ENCODE peak calls at places on chromosomes 7 and 10, in eight cellular contexts. R, F, U, M, J, E, L and C are unnamed samples.

GRCh38 chr7:75054744-75055527 is 18.7 kb downstream of the RCC1L start:
- DNase-seq in J (peak), M (no peak), U (peak), L (peak), F (peak), R (peak), E (peak), C (no peak)

GRCh38 chr10:77479586-77479985 is 158.0 kb downstream of the KCNMA1 start:
- DNase-seq in U (no peak), F (no peak), J (no peak), M (no peak), E (no peak), R (no peak), L (peak), C (no peak)

GRCh38 chr7:157429001-157429679 is 92.3 kb downstream of the DNAJB6 start:
- DNase-seq in J (no peak), M (no peak), L (no peak), U (no peak), F (no peak), R (no peak), E (no peak), C (no peak)

GRCh38 chr7:72283309-72283708 is 128.8 kb downstream of the CALN1 start:
- DNase-seq in M (no peak), U (no peak), J (no peak), F (no peak), E (no peak), R (no peak), L (no peak), C (no peak)

GRCh38 chr10:23391817-23392216 is 47.1 kb upstream of the OTUD1 start:
- DNase-seq in F (no peak), E (no peak), R (no peak), M (no peak), J (no peak), L (no peak), U (no peak), C (no peak)

GRCh38 chr7:110090113-110090820 is 1000.7 kb upstream of the LRRN3 start:
- DNase-seq in J (peak), R (no peak), L (peak), M (peak), U (no peak), E (no peak), F (peak), C (peak)

GRCh38 chr7:12888727-12889126 is 201.3 kb downstream of the ARL4A start:
- DNase-seq in M (no peak), U (no peak), J (peak), F (peak), L (peak), R (no peak), E (no peak), C (no peak)

GRCh38 chr7:248732-249435 is 41.1 kb upstream of the FOXL3 start:
- DNase-seq in E (no peak), U (no peak), M (no peak), L (no peak), F (no peak), R (no peak), J (no peak), C (no peak)

GRCh38 chr7:137952406-137952805 is 49.5 kb downstream of the CREB3L2 start:
- DNase-seq in L (no peak), M (no peak), U (no peak), F (no peak), E (no peak), J (no peak), R (no peak), C (no peak)

GRCh38 chr7:1579481-1580421 is 9.9 kb upstream of the PSMG3 start:
- DNase-seq in F (peak), L (peak), J (peak), E (peak), R (peak), U (peak), M (peak), C (no peak)

GRCh38 chr10:16999665-17000451 is 129.8 kb downstream of the CUBN start:
- DNase-seq in E (peak), U (peak), F (peak), R (no peak), L (peak), J (peak), M (no peak), C (no peak)

GRCh38 chr10:73168486-73168844 is 546 bp downstream of the FAM149B1 start:
- DNase-seq in L (no peak), R (no peak), J (no peak), F (peak), E (no peak), M (no peak), U (no peak), C (no peak)

GRCh38 chr10:132446661-132447445 is 49.9 kb downstream of the PWWP2B start:
- DNase-seq in M (no peak), E (no peak), F (no peak), R (no peak), L (peak), U (peak), J (peak), C (peak)

GRCh38 chr7:44735403-44736165 is 13.1 kb upstream of the ZMIZ2 start:
- DNase-seq in R (no peak), J (peak), F (peak), L (peak), M (no peak), E (no peak), U (no peak), C (no peak)

GRCh38 chr10:91604462-91604935 is 28.4 kb downstream of the PPP1R3C start:
- DNase-seq in L (no peak), U (no peak), F (no peak), R (no peak), E (no peak), M (no peak), J (peak), C (no peak)

GRCh38 chr10:8048281-8049008 is 6.0 kb upstream of the GATA3 start:
- DNase-seq in E (no peak), R (no peak), U (no peak), L (no peak), M (peak), J (no peak), F (no peak), C (no peak)

GRCh38 chr10:30437039-30437781 is 3.2 kb downstream of the MAP3K8 start:
- DNase-seq in M (no peak), J (peak), R (no peak), L (peak), F (peak), E (no peak), U (no peak), C (no peak)

GRCh38 chr7:130902755-130903357 is 168.8 kb upstream of the KLF14 start:
- DNase-seq in F (no peak), L (no peak), R (no peak), J (no peak), M (no peak), E (no peak), U (no peak), C (no peak)

GRCh38 chr10:46106410-46107255 is 60.6 kb upstream of the MSMB start:
- DNase-seq in R (peak), L (peak), U (peak), E (peak), J (peak), F (peak), M (peak), C (peak)

GRCh38 chr7:17679427-17679826 is 260.9 kb downstream of the SNX13 start:
- DNase-seq in U (peak), M (peak), E (peak), R (peak), J (peak), L (peak), F (peak), C (no peak)

GRCh38 chr7:121739465-121739864 is 133.5 kb upstream of the PTPRZ1 start:
- DNase-seq in J (no peak), M (peak), U (no peak), E (no peak), F (no peak), L (no peak), R (no peak), C (no peak)

GRCh38 chr7:26603631-26604030 is 260.8 kb downstream of the SKAP2 start:
- DNase-seq in M (no peak), U (no peak), E (no peak), J (no peak), R (no peak), F (peak), L (no peak), C (peak)

GRCh38 chr7:78296689-78297371 is 498.3 kb downstream of the PHTF2 start:
- DNase-seq in R (no peak), E (no peak), L (no peak), J (no peak), U (no peak), M (no peak), F (no peak), C (no peak)

GRCh38 chr7:152093717-152094116 is 68.2 kb downstream of the GALNT11 start:
- DNase-seq in U (no peak), R (no peak), E (no peak), F (no peak), L (peak), M (no peak), J (no peak), C (no peak)

GRCh38 chr7:156984209-156984891 is 26.1 kb downstream of the MNX1 start:
- DNase-seq in U (no peak), R (no peak), L (peak), E (no peak), F (no peak), M (no peak), J (peak), C (no peak)

GRCh38 chr10:75497997-75498797 is 66.8 kb downstream of the LRMDA start:
- DNase-seq in J (peak), L (peak), M (no peak), R (no peak), F (no peak), U (peak), E (peak), C (no peak)

GRCh38 chr10:24853661-24854060 is 98.7 kb downstream of the PRTFDC1 start:
- DNase-seq in J (no peak), L (peak), E (no peak), M (no peak), U (no peak), F (no peak), R (no peak), C (no peak)

GRCh38 chr10:30027057-30028005 is 32.1 kb downstream of the JCAD start:
- DNase-seq in L (no peak), E (peak), R (peak), F (no peak), U (peak), J (no peak), M (no peak), C (no peak)

GRCh38 chr7:64640504-64640903 is 25.4 kb upstream of the ZNF107 start:
- DNase-seq in U (no peak), F (no peak), L (no peak), E (no peak), M (no peak), R (no peak), J (no peak), C (no peak)

GRCh38 chr10:37301271-37301670 is 175.9 kb downstream of the ANKRD30A start:
- DNase-seq in J (no peak), L (no peak), U (no peak), E (no peak), R (no peak), M (no peak), F (no peak), C (no peak)

GRCh38 chr10:79260803-79261740 is 86.2 kb upstream of the PPIF start:
- DNase-seq in M (peak), J (peak), L (peak), U (peak), E (no peak), R (no peak), F (peak), C (peak)

GRCh38 chr7:122628651-122629411 is 70.1 kb downstream of the RNF133 start:
- DNase-seq in U (no peak), L (no peak), R (no peak), E (no peak), J (no peak), F (no peak), M (no peak), C (no peak)

GRCh38 chr10:116264296-116264695 is 8.7 kb downstream of the GFRA1 start:
- DNase-seq in F (no peak), R (no peak), M (no peak), U (no peak), L (no peak), E (no peak), J (no peak), C (no peak)

GRCh38 chr7:98084631-98085030 is 22.0 kb upstream of the LMTK2 start:
- DNase-seq in R (no peak), F (no peak), E (no peak), J (no peak), L (no peak), M (no peak), U (no peak), C (no peak)

GRCh38 chr7:121530251-121531174 is 134.4 kb upstream of the FAM3C start:
- DNase-seq in J (peak), F (peak), U (no peak), M (no peak), E (peak), L (peak), R (peak), C (no peak)

GRCh38 chr7:87216701-87217508 is 2.6 kb downstream of the TMEM243 start:
- DNase-seq in R (no peak), M (no peak), E (no peak), F (no peak), U (no peak), J (no peak), L (no peak), C (no peak)
- H3K4me3 ChIP-seq in R (no peak), M (no peak), E (no peak), F (no peak), U (no peak), J (no peak), L (no peak), C (no peak)

GRCh38 chr7:41886906-41887311 is 184.0 kb upstream of the INHBA start:
- DNase-seq in R (no peak), F (peak), M (no peak), L (peak), J (peak), U (peak), E (peak), C (no peak)
- TF ChIP-seq CTCF in R (no peak), F (peak), M (no peak), L (peak), J (peak), U (no peak), E (no peak), C (no peak)

DNA sequence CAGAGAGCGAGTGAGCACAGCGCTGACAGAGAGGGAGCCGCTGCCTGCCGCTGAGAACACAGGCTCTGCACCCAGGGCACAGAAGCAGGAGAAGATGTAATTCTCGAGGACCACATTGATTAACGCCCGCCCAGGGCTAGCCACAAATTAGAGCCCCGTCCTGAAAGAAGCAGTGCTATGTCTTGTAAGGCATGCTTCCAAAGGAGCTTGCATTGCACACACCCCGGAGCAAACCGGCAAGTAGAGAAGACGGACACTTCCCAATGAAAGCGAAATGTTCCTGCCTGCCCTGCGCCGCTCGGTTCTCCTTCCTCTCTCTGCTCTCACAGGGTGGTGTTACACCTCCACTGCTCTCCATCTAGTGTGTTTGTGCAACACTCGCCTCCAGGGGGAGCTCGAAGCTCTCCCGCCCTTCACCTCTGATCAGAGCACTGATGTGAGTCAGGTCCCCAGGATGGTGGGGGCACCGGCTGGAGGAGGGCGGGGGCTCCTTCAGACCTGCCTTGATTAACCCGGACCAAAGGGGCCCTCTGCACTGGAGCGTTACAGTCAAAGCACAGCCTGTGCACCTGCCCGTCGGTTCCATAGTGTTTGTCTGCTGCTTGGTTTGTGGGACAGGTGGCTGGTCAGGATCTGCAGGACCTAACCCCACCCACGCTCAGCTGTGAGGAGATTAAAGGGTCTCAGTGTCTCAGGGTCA is 316.5 kb downstream of the ADARB2 start:
- DNase-seq in E (peak), M (peak), J (no peak), U (no peak), L (no peak), R (peak), F (no peak), C (peak)
- H3K4me3 ChIP-seq in E (no peak), M (peak), J (peak), U (no peak), L (no peak), R (no peak), F (no peak), C (peak)

GRCh38 chr10:95168694-95169093 is 25.3 kb upstream of the ACSM6 start:
- DNase-seq in F (no peak), M (no peak), U (no peak), L (no peak), E (no peak), R (no peak), J (no peak), C (no peak)
- TF ChIP-seq CTCF in F (no peak), M (no peak), U (no peak), L (no peak), E (no peak), R (no peak), J (no peak), C (peak)

GRCh38 chr7:101933685-101934084 is 116.3 kb downstream of the CUX1 start:
- DNase-seq in L (peak), J (no peak), E (no peak), M (no peak), U (no peak), R (no peak), F (no peak), C (no peak)

GRCh38 chr7:101935521-101936141 is 118.2 kb downstream of the CUX1 start:
- DNase-seq in U (no peak), J (no peak), R (peak), F (no peak), M (no peak), E (peak), L (no peak), C (no peak)

GRCh38 chr7:101936223-101936611 is 118.8 kb downstream of the CUX1 start:
- DNase-seq in L (no peak), M (no peak), R (peak), J (no peak), F (no peak), U (no peak), E (no peak), C (no peak)

GRCh38 chr7:101933028-101933427 is 115.6 kb downstream of the CUX1 start:
- DNase-seq in J (no peak), M (no peak), L (no peak), E (no peak), U (no peak), F (no peak), R (no peak), C (no peak)

GRCh38 chr7:101934618-101935017 is 117.2 kb downstream of the CUX1 start:
- DNase-seq in E (no peak), F (no peak), M (no peak), J (no peak), L (peak), U (no peak), R (no peak), C (no peak)
- H3K4me3 ChIP-seq in E (peak), F (no peak), M (no peak), J (no peak), L (no peak), U (no peak), R (no peak), C (no peak)

DNA sequence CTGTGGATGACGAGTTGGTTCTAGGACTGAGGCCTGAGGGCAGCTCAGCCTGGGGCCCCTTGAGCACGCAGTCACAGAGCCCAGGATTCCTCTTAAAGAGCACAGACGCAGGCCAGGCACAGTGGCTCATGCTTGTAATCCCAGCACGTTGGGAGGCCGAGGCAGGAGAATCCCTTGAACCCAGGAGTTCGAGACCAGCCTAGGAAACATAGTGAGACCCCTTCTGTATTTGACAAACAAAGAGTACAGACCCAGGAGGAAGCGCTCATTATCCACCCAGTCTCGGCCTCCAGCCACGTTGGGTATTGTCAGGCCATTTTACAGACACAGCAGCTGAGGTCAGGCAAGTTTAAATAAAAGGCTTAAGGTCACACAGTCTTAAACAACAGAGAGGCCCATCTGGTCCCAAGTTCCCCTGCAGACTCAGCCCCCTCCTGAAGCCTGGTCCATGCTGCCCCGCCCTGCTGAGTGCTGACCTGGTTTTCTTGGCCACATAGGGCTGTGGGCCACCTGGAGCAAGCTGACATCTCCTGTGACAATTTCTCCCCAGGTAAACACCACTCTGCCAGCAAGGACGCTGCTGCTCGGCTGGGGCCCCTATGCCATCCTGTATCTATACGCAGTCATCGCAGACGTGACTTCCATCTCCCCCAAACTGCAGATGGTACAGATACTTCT is 12.6 kb downstream of the RGR start:
- DNase-seq in U (no peak), F (no peak), J (no peak), R (no peak), E (no peak), L (no peak), M (no peak), C (no peak)
- TF ChIP-seq CTCF in U (no peak), F (no peak), J (no peak), R (no peak), E (no peak), L (no peak), M (no peak), C (no peak)

DNA sequence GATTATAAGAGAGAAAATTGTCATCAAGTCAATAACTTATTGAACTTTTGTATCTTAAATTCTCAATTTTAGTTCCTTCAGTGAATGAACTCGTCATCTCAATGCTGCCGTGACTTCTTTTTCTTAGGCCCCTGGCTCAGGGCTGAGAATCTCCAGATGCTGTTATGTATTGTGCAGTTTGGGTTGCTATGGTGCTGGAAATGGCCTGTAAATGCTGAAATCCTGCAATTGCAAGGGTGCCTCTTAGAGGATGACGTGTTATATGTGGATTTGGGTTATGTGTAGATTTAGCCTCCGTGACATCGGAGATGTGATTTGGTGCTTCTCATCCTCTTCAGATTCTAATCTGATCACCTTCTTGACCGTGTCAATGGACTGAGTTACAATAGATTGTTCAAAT is 55.7 kb upstream of the ZRANB1 start:
- DNase-seq in M (no peak), U (no peak), F (no peak), E (no peak), J (peak), R (no peak), L (peak), C (no peak)
- H3K4me3 ChIP-seq in M (no peak), U (no peak), F (no peak), E (no peak), J (no peak), R (no peak), L (no peak), C (no peak)

DNA sequence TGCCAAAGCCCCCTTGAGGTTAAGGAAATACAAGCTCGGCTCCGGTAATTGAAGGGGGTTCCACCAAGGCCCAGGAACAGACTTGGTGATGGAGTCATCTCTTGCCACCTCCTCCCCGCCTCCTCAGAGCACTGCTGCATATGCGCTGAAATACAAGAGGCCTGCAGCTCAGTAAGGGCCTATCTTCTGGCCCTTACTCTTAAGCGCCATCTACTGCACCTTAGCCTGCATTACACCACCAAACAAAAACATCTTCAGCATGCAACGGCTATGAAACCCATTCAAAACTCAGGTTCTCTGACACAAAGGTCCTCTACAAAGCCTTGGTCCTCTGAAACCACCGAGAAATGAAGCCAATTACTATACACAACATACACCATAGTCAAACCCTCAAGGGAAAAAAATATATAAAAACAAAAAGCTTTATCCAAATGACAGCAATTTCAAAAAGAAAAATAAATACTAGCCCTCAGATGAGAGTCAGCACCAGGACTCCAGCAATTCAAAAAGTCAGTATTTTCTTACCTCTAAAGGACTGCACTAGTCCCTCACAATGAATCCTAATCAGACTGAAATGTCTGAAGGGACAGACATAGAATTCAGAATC is 176.8 kb upstream of the TBX20 start:
- DNase-seq in J (peak), E (no peak), L (peak), R (no peak), F (no peak), U (no peak), M (peak), C (no peak)
- TF ChIP-seq CTCF in J (peak), E (peak), L (peak), R (peak), F (peak), U (no peak), M (peak), C (peak)

GRCh38 chr7:91367812-91368578 is 103.8 kb downstream of the FZD1 start:
- DNase-seq in L (no peak), J (no peak), M (no peak), E (no peak), R (no peak), U (no peak), F (no peak), C (no peak)
- H3K4me3 ChIP-seq in L (no peak), J (no peak), M (no peak), E (no peak), R (no peak), U (no peak), F (no peak), C (no peak)